ENCODE peak calls at places on chromosome 11, in seven cellular contexts. B is fibroblast of mammary gland; C is tibial nerve; S is HCT116; N is CD4-positive, alpha-beta T cell; X is heart left ventricle; K is OCI-LY7. Q is an unnamed sample.

GRCh38 chr11:121503056-121503455 is 50.3 kb upstream of the SORL1-AS1 start:
- DNase-seq in S (no peak), B (no peak), C (no peak), K (no peak), N (no peak), X (no peak), Q (no peak)

GRCh38 chr11:44199298-44199697 is 103.8 kb downstream of the EXT2 start:
- DNase-seq in B (no peak), S (no peak), K (no peak), X (no peak), C (no peak), N (no peak), Q (no peak)

GRCh38 chr11:105202844-105203548 is 63.4 kb upstream of the CARD18 start:
- DNase-seq in X (no peak), K (no peak), N (no peak), S (peak), C (no peak), B (peak), Q (no peak)

GRCh38 chr11:117498791-117499190 is 171.1 kb downstream of the CEP164 start:
- DNase-seq in K (no peak), C (no peak), B (no peak), N (no peak), X (no peak), S (no peak), Q (no peak)

GRCh38 chr11:95704865-95705264 is 84.7 kb downstream of the FAM76B start:
- DNase-seq in S (no peak), C (no peak), X (no peak), B (no peak), K (no peak), N (no peak), Q (no peak)

GRCh38 chr11:78332174-78332866 is 85.3 kb downstream of the GAB2 start:
- DNase-seq in K (no peak), C (no peak), X (no peak), B (no peak), N (no peak), S (no peak), Q (no peak)

GRCh38 chr11:94938399-94939055 is 34.8 kb downstream of the CWC15 start:
- DNase-seq in K (no peak), S (no peak), X (peak), N (no peak), C (peak), B (peak), Q (no peak)

GRCh38 chr11:133228406-133229330 is 303.6 kb downstream of the OPCML start:
- DNase-seq in B (no peak), X (no peak), K (no peak), C (no peak), S (no peak), N (no peak), Q (no peak)

DNA sequence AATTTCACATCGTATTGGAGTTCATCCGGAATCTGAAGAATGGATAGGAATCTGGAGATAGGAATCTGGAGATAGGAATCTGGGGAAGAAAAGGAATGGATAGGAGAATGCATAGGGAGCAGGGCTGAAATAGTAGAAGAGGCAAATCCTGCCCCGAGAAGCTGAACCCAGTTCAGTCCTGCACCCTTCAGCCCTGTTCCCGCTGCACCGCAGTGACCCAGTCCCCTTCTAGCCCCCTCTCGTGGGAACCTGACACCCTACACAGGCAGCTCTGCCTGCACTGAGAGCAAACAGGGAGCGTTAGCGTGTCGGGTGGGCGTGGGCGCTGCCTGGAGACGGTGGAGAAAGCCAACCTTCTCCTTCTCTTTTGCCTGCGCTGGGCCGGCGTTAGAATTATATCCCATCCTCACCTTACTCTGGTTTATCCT is 1.1 kb upstream of the CCKBR start:
- DNase-seq in S (no peak), N (no peak), X (no peak), K (no peak), B (no peak), C (no peak), Q (no peak)
- TF ChIP-seq CTCF in S (no peak), N (no peak), X (no peak), K (no peak), B (no peak), C (no peak), Q (no peak)

DNA sequence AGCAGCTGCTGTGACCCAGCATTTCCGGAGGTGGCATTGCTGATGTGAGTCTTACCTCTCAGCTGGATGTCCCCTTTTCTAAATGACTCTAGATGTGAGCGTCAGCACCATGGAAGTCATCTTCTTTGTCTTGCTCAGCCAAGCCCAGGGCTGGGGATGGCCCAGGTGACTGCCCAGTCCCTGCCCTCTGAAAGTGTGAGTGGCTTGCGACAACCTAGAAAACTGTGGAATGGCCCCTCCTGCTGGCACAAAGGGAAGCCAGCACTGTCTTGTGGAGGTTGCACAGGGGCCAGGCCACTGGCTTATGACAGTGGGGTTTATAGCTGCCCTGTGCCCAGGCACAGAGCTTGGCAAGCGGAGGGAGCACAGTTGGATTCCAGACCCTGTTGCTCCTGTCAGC is 6.2 kb downstream of the TUB start:
- DNase-seq in N (no peak), C (no peak), K (no peak), S (no peak), B (no peak), X (no peak), Q (no peak)
- TF ChIP-seq CTCF in N (no peak), C (no peak), K (peak), S (peak), B (peak), X (peak), Q (no peak)

DNA sequence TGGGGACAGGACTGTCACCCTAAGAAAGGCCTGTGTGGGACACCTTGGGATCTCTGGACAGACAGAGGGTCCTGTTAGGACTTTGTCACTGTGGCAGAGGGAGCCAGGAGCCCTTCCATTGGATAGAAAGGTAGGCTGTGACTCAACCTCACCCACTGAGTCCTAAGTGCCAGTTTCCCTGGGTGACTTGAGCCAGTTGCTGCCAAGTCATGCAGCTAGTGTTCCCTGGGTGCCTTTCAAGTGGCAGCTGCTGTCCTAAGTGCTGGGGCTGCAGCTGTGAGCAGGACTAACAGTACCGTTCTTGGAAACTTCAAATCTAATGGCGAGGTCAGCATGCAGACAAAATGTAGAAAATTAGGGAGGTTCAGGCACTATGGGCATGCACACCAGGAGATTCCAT is 393.7 kb downstream of the TMEM135 start:
- DNase-seq in B (no peak), K (no peak), S (no peak), N (no peak), X (no peak), C (no peak), Q (no peak)
- TF ChIP-seq CTCF in B (no peak), K (no peak), S (no peak), N (no peak), X (no peak), C (no peak), Q (no peak)

DNA sequence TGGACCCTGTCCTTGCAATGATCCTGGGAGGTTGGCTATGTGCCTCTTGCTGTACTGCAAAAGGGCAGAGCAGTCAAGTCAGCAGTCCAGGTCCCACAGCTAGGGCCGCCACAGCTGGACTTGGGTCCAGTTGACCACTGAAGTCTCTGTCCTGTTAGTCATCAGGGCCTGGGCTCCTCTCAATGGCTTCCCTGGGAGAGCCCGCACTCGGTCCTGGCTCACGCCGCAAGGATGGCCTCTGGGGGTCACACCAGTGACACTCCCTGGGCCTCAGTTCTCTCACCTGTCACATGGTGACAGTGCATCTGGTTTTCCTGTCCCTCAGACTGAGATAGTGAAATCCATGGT is 85.1 kb downstream of the NECTIN1 start:
- DNase-seq in N (no peak), C (no peak), K (no peak), X (no peak), B (no peak), S (no peak), Q (no peak)
- TF ChIP-seq CTCF in N (no peak), C (no peak), K (no peak), X (no peak), B (no peak), S (no peak), Q (no peak)

GRCh38 chr11:126878892-126879291 is 121.7 kb downstream of the KIRREL3 start:
- DNase-seq in B (no peak), C (no peak), N (no peak), X (no peak), S (no peak), K (no peak), Q (no peak)

GRCh38 chr11:126871792-126872191 is 128.8 kb downstream of the KIRREL3 start:
- DNase-seq in B (no peak), C (no peak), N (no peak), K (no peak), X (no peak), S (no peak), Q (no peak)

GRCh38 chr11:126879516-126879915 is 121.1 kb downstream of the KIRREL3 start:
- DNase-seq in X (no peak), C (no peak), B (no peak), K (no peak), N (no peak), S (no peak), Q (no peak)

GRCh38 chr11:126874276-126874675 is 126.3 kb downstream of the KIRREL3 start:
- DNase-seq in N (no peak), C (no peak), K (no peak), S (no peak), B (no peak), X (no peak), Q (no peak)

GRCh38 chr11:126874831-126875230 is 125.7 kb downstream of the KIRREL3 start:
- DNase-seq in N (no peak), S (no peak), X (no peak), K (peak), B (no peak), C (no peak), Q (no peak)
- TF ChIP-seq CTCF in N (no peak), S (no peak), X (no peak), K (peak), B (peak), C (no peak), Q (no peak)

Q was measured in CD8-positive, alpha-beta T cell.